ENCODE peak calls at places on chromosomes 2 and 18, in four cellular contexts. One of them, this sample, is unnamed.

GRCh38 chr2:99852376-99852934 is 289.9 kb downstream of the AFF3 start:
- DNase-seq in hippocampal formation: no peak
- DNase-seq in stimulated activated CD8-positive, alpha-beta memory T cell treated with anti-CD3 and anti-CD28 coated beads, Interleukin-15, amount 100 ng/mL, for 1 hour: no peak
- DNase-seq in epithelial cell of esophagus: no peak
- DNase-seq in this sample: no peak

GRCh38 chr2:114442545-114442944 is at the start of gene DPP10:
- DNase-seq in hippocampal formation: peak; percentile 5
- DNase-seq in stimulated activated CD8-positive, alpha-beta memory T cell treated with anti-CD3 and anti-CD28 coated beads, Interleukin-15, amount 100 ng/mL, for 1 hour: no peak
- DNase-seq in epithelial cell of esophagus: peak; percentile 15
- DNase-seq in this sample: no peak

GRCh38 chr18:14922031-14922430 is 174.1 kb downstream of the ANKRD30B start:
- DNase-seq in hippocampal formation: no peak
- DNase-seq in stimulated activated CD8-positive, alpha-beta memory T cell treated with anti-CD3 and anti-CD28 coated beads, Interleukin-15, amount 100 ng/mL, for 1 hour: no peak
- DNase-seq in epithelial cell of esophagus: no peak
- DNase-seq in this sample: no peak

GRCh38 chr2:15666776-15667578 is 75.3 kb downstream of the DDX1 start:
- DNase-seq in hippocampal formation: no peak
- DNase-seq in stimulated activated CD8-positive, alpha-beta memory T cell treated with anti-CD3 and anti-CD28 coated beads, Interleukin-15, amount 100 ng/mL, for 1 hour: no peak
- DNase-seq in epithelial cell of esophagus: peak; percentile 79
- DNase-seq in this sample: no peak

GRCh38 chr2:30275256-30275655 is 43.9 kb downstream of the LBH start:
- DNase-seq in hippocampal formation: no peak
- DNase-seq in stimulated activated CD8-positive, alpha-beta memory T cell treated with anti-CD3 and anti-CD28 coated beads, Interleukin-15, amount 100 ng/mL, for 1 hour: no peak
- DNase-seq in epithelial cell of esophagus: peak; percentile 83
- DNase-seq in this sample: no peak

GRCh38 chr2:177338177-177338721 is 54.3 kb upstream of the AGPS start:
- DNase-seq in hippocampal formation: no peak
- DNase-seq in stimulated activated CD8-positive, alpha-beta memory T cell treated with anti-CD3 and anti-CD28 coated beads, Interleukin-15, amount 100 ng/mL, for 1 hour: no peak
- DNase-seq in epithelial cell of esophagus: peak; percentile 79
- DNase-seq in this sample: no peak

GRCh38 chr2:205768341-205768740 is 86.0 kb downstream of the NRP2 start:
- DNase-seq in hippocampal formation: no peak
- DNase-seq in stimulated activated CD8-positive, alpha-beta memory T cell treated with anti-CD3 and anti-CD28 coated beads, Interleukin-15, amount 100 ng/mL, for 1 hour: no peak
- DNase-seq in epithelial cell of esophagus: no peak
- DNase-seq in this sample: no peak

GRCh38 chr2:228048838-228049490 is 132.5 kb downstream of the SPHKAP start:
- DNase-seq in hippocampal formation: no peak
- DNase-seq in stimulated activated CD8-positive, alpha-beta memory T cell treated with anti-CD3 and anti-CD28 coated beads, Interleukin-15, amount 100 ng/mL, for 1 hour: no peak
- DNase-seq in epithelial cell of esophagus: peak; percentile 93
- DNase-seq in this sample: no peak

GRCh38 chr2:201472411-201472810 is 20.9 kb downstream of the STRADB start:
- DNase-seq in hippocampal formation: no peak
- DNase-seq in stimulated activated CD8-positive, alpha-beta memory T cell treated with anti-CD3 and anti-CD28 coated beads, Interleukin-15, amount 100 ng/mL, for 1 hour: no peak
- DNase-seq in epithelial cell of esophagus: peak; percentile 9
- DNase-seq in this sample: no peak

GRCh38 chr2:897091-897490 is 53.6 kb upstream of the SNTG2 start:
- DNase-seq in hippocampal formation: no peak
- DNase-seq in stimulated activated CD8-positive, alpha-beta memory T cell treated with anti-CD3 and anti-CD28 coated beads, Interleukin-15, amount 100 ng/mL, for 1 hour: no peak
- DNase-seq in epithelial cell of esophagus: no peak
- DNase-seq in this sample: no peak

GRCh38 chr2:58449286-58450010 is 208.3 kb upstream of the FANCL start:
- DNase-seq in hippocampal formation: no peak
- DNase-seq in stimulated activated CD8-positive, alpha-beta memory T cell treated with anti-CD3 and anti-CD28 coated beads, Interleukin-15, amount 100 ng/mL, for 1 hour: no peak
- DNase-seq in epithelial cell of esophagus: peak; percentile 24
- DNase-seq in this sample: no peak

GRCh38 chr2:45797451-45798230 is 146.2 kb downstream of the PRKCE start:
- DNase-seq in hippocampal formation: no peak
- DNase-seq in stimulated activated CD8-positive, alpha-beta memory T cell treated with anti-CD3 and anti-CD28 coated beads, Interleukin-15, amount 100 ng/mL, for 1 hour: no peak
- DNase-seq in epithelial cell of esophagus: no peak
- DNase-seq in this sample: no peak

GRCh38 chr2:36871068-36871707 is 95.1 kb downstream of the STRN start:
- DNase-seq in hippocampal formation: no peak
- DNase-seq in stimulated activated CD8-positive, alpha-beta memory T cell treated with anti-CD3 and anti-CD28 coated beads, Interleukin-15, amount 100 ng/mL, for 1 hour: no peak
- DNase-seq in epithelial cell of esophagus: peak; percentile 66
- DNase-seq in this sample: no peak

GRCh38 chr2:98478861-98479770 is 34.5 kb downstream of the INPP4A start:
- DNase-seq in hippocampal formation: no peak
- DNase-seq in stimulated activated CD8-positive, alpha-beta memory T cell treated with anti-CD3 and anti-CD28 coated beads, Interleukin-15, amount 100 ng/mL, for 1 hour: no peak
- DNase-seq in epithelial cell of esophagus: peak; percentile 25
- DNase-seq in this sample: no peak

This sample was measured in upper lobe of left lung.